ENCODE peak calls at places on chromosomes 16 and 17, in four cellular contexts. O, F, Z and R are unnamed samples.

GRCh38 chr16:23274968-23275367 is 27.1 kb upstream of the SCNN1B start:
- DNase-seq in O (no peak), Z (no peak), F (no peak), R (no peak)

GRCh38 chr17:49297141-49297540 is 64.9 kb downstream of the ZNF652 start:
- DNase-seq in O (no peak), Z (no peak), F (no peak), R (no peak)

GRCh38 chr17:59893617-59894100 is 738 bp downstream of the RPS6KB1 start:
- DNase-seq in O (no peak), Z (no peak), F (no peak), R (peak; percentile 29)

GRCh38 chr17:1180958-1181768 is 1.4 kb upstream of the ABR start:
- DNase-seq in O (no peak), Z (no peak), F (no peak), R (no peak)

GRCh38 chr17:67452681-67453554 is 75.8 kb downstream of the PITPNC1 start:
- DNase-seq in F (no peak), Z (no peak), O (no peak), R (no peak)

GRCh38 chr17:79633154-79633553 is 22.3 kb upstream of the RBFOX3 start:
- DNase-seq in F (no peak), O (peak; percentile 3), Z (no peak), R (no peak)

GRCh38 chr17:78307887-78308633 is 51.8 kb downstream of the SOCS3 start:
- DNase-seq in O (peak; percentile 76), Z (no peak), F (no peak), R (no peak)

GRCh38 chr17:27456681-27457404 is 595 bp downstream of the KSR1 start:
- DNase-seq in F (no peak), Z (peak; percentile 40), O (no peak), R (no peak)

GRCh38 chr16:54417384-54417783 is 130.8 kb upstream of the IRX3 start:
- DNase-seq in F (no peak), O (no peak), Z (no peak), R (no peak)

GRCh38 chr17:49730078-49730786 is 22.5 kb upstream of the SLC35B1 start:
- DNase-seq in Z (no peak), O (peak; percentile 70), F (peak; percentile 21), R (peak; percentile 85)

GRCh38 chr16:17061326-17061725 is 409.4 kb downstream of the XYLT1 start:
- DNase-seq in F (no peak), O (no peak), Z (no peak), R (no peak)

GRCh38 chr17:75827291-75828050 is 16.7 kb downstream of the UNC13D start:
- DNase-seq in F (no peak), O (peak; percentile 72), Z (peak; percentile 92), R (peak; percentile 25)

GRCh38 chr16:57473176-57473840 is 10.8 kb downstream of the POLR2C start:
- DNase-seq in Z (no peak), F (no peak), O (no peak), R (no peak)

GRCh38 chr16:27366687-27367462 is 35.1 kb upstream of the IL21R start:
- DNase-seq in F (no peak), Z (no peak), O (peak; percentile 18), R (no peak)

GRCh38 chr17:42329025-42329976 is 41.0 kb downstream of the STAT5A start:
- DNase-seq in Z (no peak), O (no peak), F (no peak), R (peak; percentile 92)

GRCh38 chr17:45857977-45858708 is 13.5 kb downstream of the SPPL2C start:
- DNase-seq in F (no peak), Z (no peak), O (no peak), R (peak; percentile 21)

GRCh38 chr16:4404247-4404966 is 12.0 kb downstream of the CORO7 start:
- DNase-seq in O (no peak), Z (peak; percentile 61), F (no peak), R (no peak)

GRCh38 chr17:48110722-48111121 is 3.2 kb downstream of the SNX11 start:
- DNase-seq in F (no peak), O (no peak), Z (no peak), R (no peak)

GRCh38 chr16:67504190-67505021 is 21.1 kb upstream of the AGRP start:
- DNase-seq in Z (peak; percentile 53), O (no peak), F (no peak), R (peak; percentile 13)